ENCODE peak calls at places on chromosomes 1 and 21, in six cellular contexts. X is prostate gland, V is small intestine, Q is body of pancreas, G is adrenal gland, P is kidney. R is an unnamed sample.

GRCh38 chr1:187203257-187203656 is 374.5 kb downstream of the PLA2G4A start:
- DNase-seq in X (no peak), Q (no peak), V (no peak), P (no peak), G (peak; percentile 51), R (no peak)

GRCh38 chr1:168121314-168122029 is 15.3 kb downstream of the GPR161 start:
- DNase-seq in G (peak; percentile 48), X (no peak), V (no peak), P (peak; percentile 85), Q (peak; percentile 66), R (peak; percentile 37)

GRCh38 chr1:228687562-228687961 is 47.7 kb upstream of the RHOU start:
- DNase-seq in X (no peak), P (no peak), V (no peak), Q (no peak), G (no peak), R (no peak)

GRCh38 chr1:114238066-114238465 is 84.4 kb upstream of the SYT6 start:
- DNase-seq in Q (no peak), P (no peak), G (no peak), V (no peak), X (no peak), R (no peak)

GRCh38 chr1:238060046-238060445 is 169.3 kb upstream of the ZP4 start:
- DNase-seq in P (no peak), G (no peak), Q (no peak), V (no peak), X (no peak), R (no peak)

GRCh38 chr1:70353641-70354331 is 736 bp downstream of the ANKRD13C start:
- DNase-seq in V (no peak), G (peak; percentile 13), P (peak; percentile 83), Q (no peak), X (no peak), R (no peak)

GRCh38 chr1:22388666-22389455 is 62.8 kb upstream of the ZBTB40 start:
- DNase-seq in P (no peak), Q (no peak), X (no peak), V (no peak), G (peak; percentile 53), R (no peak)

GRCh38 chr1:46533179-46533864 is 18.1 kb downstream of the KNCN start:
- DNase-seq in G (peak; percentile 40), P (peak; percentile 75), X (no peak), V (no peak), Q (peak; percentile 24), R (no peak)

GRCh38 chr21:17803536-17803935 is 15.6 kb downstream of the C21orf91 start:
- DNase-seq in X (no peak), G (no peak), P (no peak), V (no peak), Q (no peak), R (no peak)

GRCh38 chr21:32520885-32521735 is 64.2 kb downstream of the TCP10L start:
- DNase-seq in V (no peak), X (peak; percentile 65), P (peak; percentile 95), G (peak; percentile 73), Q (peak; percentile 72), R (peak; percentile 54)

GRCh38 chr1:11704226-11704619 is 12.7 kb downstream of the DRAXIN start:
- DNase-seq in Q (no peak), V (no peak), P (no peak), X (no peak), G (no peak), R (no peak)

GRCh38 chr1:40887652-40888051 is 25.5 kb upstream of the CITED4 start:
- DNase-seq in X (no peak), Q (no peak), G (no peak), P (no peak), V (no peak), R (no peak)

GRCh38 chr1:72281637-72282270 is 585 bp downstream of the NEGR1 start:
- DNase-seq in G (peak; percentile 0), P (no peak), V (no peak), Q (peak; percentile 10), X (no peak), R (no peak)

GRCh38 chr1:77036560-77036959 is 169.3 kb downstream of the ST6GALNAC5 start:
- DNase-seq in P (no peak), Q (no peak), G (peak; percentile 20), X (no peak), V (no peak), R (no peak)

GRCh38 chr1:181469829-181470228 is 13.5 kb upstream of the CACNA1E start:
- DNase-seq in Q (no peak), P (no peak), V (peak; percentile 17), X (peak; percentile 17), G (peak; percentile 78), R (no peak)

GRCh38 chr1:221097479-221098281 is 218.4 kb downstream of the HLX start:
- DNase-seq in X (no peak), P (no peak), V (no peak), Q (no peak), G (peak; percentile 29), R (no peak)

GRCh38 chr1:69921501-69921900 is 283.9 kb downstream of the LRRC40 start:
- DNase-seq in Q (no peak), P (no peak), X (no peak), G (no peak), V (no peak), R (no peak)

GRCh38 chr1:197685785-197686184 is 89.5 kb downstream of the DENND1B start:
- DNase-seq in P (no peak), X (no peak), V (no peak), G (no peak), Q (no peak), R (no peak)

GRCh38 chr1:63198921-63199530 is 123.3 kb upstream of the FOXD3 start:
- DNase-seq in Q (no peak), G (no peak), V (no peak), P (no peak), X (no peak), R (no peak)

GRCh38 chr1:180941518-180942275 is 29.0 kb downstream of the KIAA1614 start:
- DNase-seq in X (no peak), Q (no peak), G (no peak), P (no peak), V (no peak), R (no peak)

GRCh38 chr1:54223441-54224202 is 23.7 kb downstream of the MRPL37 start:
- DNase-seq in Q (no peak), X (no peak), V (no peak), G (no peak), P (no peak), R (no peak)

GRCh38 chr1:99681583-99681982 is 35.7 kb downstream of the PALMD start:
- DNase-seq in P (no peak), G (no peak), Q (no peak), X (no peak), V (no peak), R (no peak)

GRCh38 chr1:99808391-99809115 is 41.6 kb upstream of the AGL start:
- DNase-seq in V (peak; percentile 77), G (peak; percentile 50), P (no peak), Q (no peak), X (peak; percentile 58), R (no peak)

GRCh38 chr1:168243636-168244212 is 17.9 kb downstream of the SFT2D2 start:
- DNase-seq in X (no peak), P (no peak), G (peak; percentile 11), Q (no peak), V (no peak), R (no peak)

GRCh38 chr1:219699870-219700269 is 87.0 kb upstream of the ZC3H11B start:
- DNase-seq in P (no peak), G (no peak), V (no peak), Q (no peak), X (no peak), R (no peak)

GRCh38 chr1:103529746-103530145 is 4.2 kb downstream of the RNPC3 start:
- DNase-seq in G (peak; percentile 84), X (no peak), Q (peak; percentile 42), P (peak; percentile 33), V (no peak), R (no peak)

GRCh38 chr1:31848381-31848897 is 32.6 kb upstream of the SPOCD1 start:
- DNase-seq in G (no peak), X (no peak), Q (no peak), P (no peak), V (peak; percentile 26), R (no peak)

GRCh38 chr1:189970331-189971230 is 507.1 kb downstream of the BRINP3 start:
- DNase-seq in P (no peak), X (no peak), V (no peak), Q (no peak), G (no peak), R (no peak)

GRCh38 chr1:111366256-111366655 is 61.3 kb downstream of the OVGP1 start:
- DNase-seq in G (no peak), Q (no peak), V (no peak), X (no peak), P (no peak), R (no peak)

GRCh38 chr1:116956378-116956777 is 45.2 kb upstream of the CD101 start:
- DNase-seq in G (no peak), V (no peak), P (no peak), Q (no peak), X (no peak), R (no peak)

GRCh38 chr1:199784127-199784526 is 243.4 kb upstream of the NR5A2 start:
- DNase-seq in X (no peak), P (no peak), Q (no peak), G (no peak), V (no peak), R (no peak)

GRCh38 chr1:155253208-155253607 is 2.1 kb downstream of the ENTREP3 start:
- DNase-seq in P (no peak), Q (no peak), V (no peak), X (no peak), G (no peak), R (no peak)
- H3K4me3 ChIP-seq in P (no peak overlapping the region), Q (no peak overlapping the region), V (no peak overlapping the region), X (no peak overlapping the region), G (no peak overlapping the region), R (no peak overlapping the region)

GRCh38 chr1:27562483-27563406 is 41.2 kb downstream of the AHDC1 start:
- DNase-seq in G (no peak), V (no peak), P (no peak), Q (peak; percentile 17), X (no peak), R (no peak)
- H3K27ac ChIP-seq in G (peak overlapping the region; percentile 86), V (no peak overlapping the region), P (peak overlapping the region; percentile 76), Q (peak overlapping the region; percentile 93), X (peak overlapping the region; percentile 72), R (peak overlapping the region; percentile 95)

GRCh38 chr1:206725053-206725963 is 40.6 kb downstream of the MAPKAPK2 start:
- DNase-seq in V (peak; percentile 56), G (peak; percentile 67), P (no peak), X (no peak), Q (peak; percentile 60), R (peak; percentile 53)

GRCh38 chr1:206721454-206721853 is 36.7 kb downstream of the MAPKAPK2 start:
- DNase-seq in Q (no peak), X (no peak), G (no peak), P (no peak), V (peak; percentile 22), R (no peak)

GRCh38 chr1:206722751-206723499 is 38.2 kb downstream of the MAPKAPK2 start:
- DNase-seq in X (no peak), P (no peak), G (no peak), Q (no peak), V (no peak), R (no peak)

GRCh38 chr1:206727981-206728380 is 42.6 kb upstream of the IL19 start:
- DNase-seq in V (no peak), G (no peak), X (no peak), Q (no peak), P (no peak), R (peak; percentile 4)

GRCh38 chr1:206723500-206724472 is 39.1 kb downstream of the MAPKAPK2 start:
- DNase-seq in V (no peak), G (peak; percentile 84), Q (peak; percentile 47), X (no peak), P (peak; percentile 85), R (peak; percentile 57)
- H3K4me3 ChIP-seq in V (no peak overlapping the region), G (no peak overlapping the region), Q (no peak overlapping the region), X (no peak overlapping the region), P (no peak overlapping the region), R (no peak overlapping the region)

GRCh38 chr1:98677288-98677687 is 15.8 kb downstream of the SNX7 start:
- DNase-seq in V (no peak), Q (no peak), P (no peak), X (peak; percentile 16), G (no peak), R (peak; percentile 38)
- H3K27ac ChIP-seq in V (no peak overlapping the region), Q (no peak overlapping the region), P (no peak overlapping the region), X (no peak overlapping the region), G (no peak overlapping the region), R (no peak overlapping the region)